ENCODE peak calls at places on chromosomes 3 and 15, in four cellular contexts. D is fibroblast of pulmonary artery, T is pancreas, U is endothelial cell of umbilical vein. X is an unnamed sample.

GRCh38 chr3:64297563-64297962 is 72.3 kb upstream of the PRICKLE2 start:
- DNase-seq in T (no peak), U (no peak), D (no peak), X (no peak)

GRCh38 chr3:26920579-26920978 is 298.0 kb downstream of the LRRC3B start:
- DNase-seq in D (no peak), U (no peak), T (no peak), X (no peak)

GRCh38 chr15:52745326-52746161 is 44.6 kb downstream of the ONECUT1 start:
- DNase-seq in U (no peak), D (no peak), T (no peak), X (no peak)

GRCh38 chr3:126152931-126153694 is 27.3 kb downstream of the ALDH1L1 start:
- DNase-seq in T (no peak), D (no peak), U (no peak), X (no peak)

GRCh38 chr3:46102780-46103130 is 75.5 kb upstream of the XCR1 start:
- DNase-seq in T (no peak), D (no peak), U (no peak), X (no peak)

GRCh38 chr15:42707068-42707467 is 29.9 kb downstream of the CDAN1 start:
- DNase-seq in U (peak), D (peak), T (no peak), X (no peak)

GRCh38 chr3:149342413-149343340 is 9.2 kb upstream of the TM4SF18 start:
- DNase-seq in T (no peak), U (peak), D (peak), X (peak)

GRCh38 chr3:10215578-10216368 is 32.5 kb upstream of the TATDN2 start:
- DNase-seq in T (no peak), U (no peak), D (no peak), X (no peak)

GRCh38 chr3:148962513-148962912 is 28.8 kb upstream of the GYG1 start:
- DNase-seq in U (peak), D (peak), T (no peak), X (peak)

GRCh38 chr3:144746631-144747030 is 775.0 kb downstream of the DIPK2A start:
- DNase-seq in D (peak), U (no peak), T (no peak), X (no peak)

GRCh38 chr15:77966540-77967290 is 110.8 kb downstream of the TBC1D2B start:
- DNase-seq in T (no peak), D (peak), U (peak), X (peak)

GRCh38 chr3:194105292-194105691 is 30.7 kb upstream of the HES1 start:
- DNase-seq in T (no peak), U (no peak), D (no peak), X (no peak)

GRCh38 chr3:131402391-131403039 is 20.9 kb downstream of the NUDT16 start:
- DNase-seq in D (peak), U (peak), T (no peak), X (peak)

GRCh38 chr3:129461461-129462146 is 21.6 kb downstream of the IFT122 start:
- DNase-seq in U (no peak), D (peak), T (no peak), X (peak)

GRCh38 chr3:142213298-142213697 is 12.1 kb downstream of the GK5 start:
- DNase-seq in U (no peak), D (peak), T (no peak), X (no peak)

GRCh38 chr3:127139601-127140500 is 53.1 kb upstream of the PRR23E start:
- DNase-seq in T (no peak), D (no peak), U (no peak), X (no peak)

GRCh38 chr15:77118787-77119410 is 48.0 kb upstream of the TSPAN3 start:
- DNase-seq in T (no peak), U (peak), D (peak), X (peak)

GRCh38 chr3:107421170-107421792 is 44.0 kb downstream of the CCDC54 start:
- DNase-seq in U (peak), D (peak), T (no peak), X (peak)

GRCh38 chr15:90086868-90087268 is 15.4 kb downstream of the IDH2 start:
- DNase-seq in D (peak), T (peak), U (peak), X (peak)

GRCh38 chr3:159711560-159712333 is 276.9 kb upstream of the IL12A start:
- DNase-seq in T (no peak), U (peak), D (peak), X (peak)

DNA sequence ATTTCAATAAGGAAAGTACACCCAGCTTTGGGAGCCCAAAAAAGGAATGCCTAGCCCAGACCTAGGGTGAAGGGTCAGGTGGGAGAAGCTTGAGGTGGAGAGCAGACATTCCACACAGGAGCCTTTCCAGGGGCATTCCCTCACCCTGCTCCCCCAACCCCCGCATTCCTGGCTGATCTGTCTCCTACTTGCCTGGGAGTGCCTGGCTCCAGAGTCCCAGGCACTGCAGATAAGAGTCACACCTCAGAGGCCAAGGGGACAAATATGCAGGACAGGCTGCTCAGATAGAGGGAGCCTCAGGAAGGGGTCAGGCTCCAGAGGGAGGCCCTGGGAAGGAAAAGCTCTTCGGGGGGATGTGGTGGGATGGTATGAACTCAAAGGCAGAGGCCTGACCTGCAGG is 20.8 kb upstream of the HCN4 start:
- DNase-seq in T (no peak), D (no peak), U (no peak), X (no peak)
- TF ChIP-seq CTCF in T (no peak), D (no peak), U (no peak), X (no peak)

GRCh38 chr3:135788978-135789377 is 176.6 kb upstream of the PPP2R3A start:
- DNase-seq in U (no peak), D (no peak), T (no peak), X (no peak)

GRCh38 chr3:135792174-135792573 is 173.4 kb upstream of the PPP2R3A start:
- DNase-seq in T (no peak), U (no peak), D (no peak), X (no peak)
- TF ChIP-seq CTCF in T (no peak), U (no peak), D (no peak), X (peak)

GRCh38 chr3:167346171-167346570 is 33.9 kb downstream of the ZBBX start:
- DNase-seq in T (no peak), U (no peak), D (no peak), X (no peak)

DNA sequence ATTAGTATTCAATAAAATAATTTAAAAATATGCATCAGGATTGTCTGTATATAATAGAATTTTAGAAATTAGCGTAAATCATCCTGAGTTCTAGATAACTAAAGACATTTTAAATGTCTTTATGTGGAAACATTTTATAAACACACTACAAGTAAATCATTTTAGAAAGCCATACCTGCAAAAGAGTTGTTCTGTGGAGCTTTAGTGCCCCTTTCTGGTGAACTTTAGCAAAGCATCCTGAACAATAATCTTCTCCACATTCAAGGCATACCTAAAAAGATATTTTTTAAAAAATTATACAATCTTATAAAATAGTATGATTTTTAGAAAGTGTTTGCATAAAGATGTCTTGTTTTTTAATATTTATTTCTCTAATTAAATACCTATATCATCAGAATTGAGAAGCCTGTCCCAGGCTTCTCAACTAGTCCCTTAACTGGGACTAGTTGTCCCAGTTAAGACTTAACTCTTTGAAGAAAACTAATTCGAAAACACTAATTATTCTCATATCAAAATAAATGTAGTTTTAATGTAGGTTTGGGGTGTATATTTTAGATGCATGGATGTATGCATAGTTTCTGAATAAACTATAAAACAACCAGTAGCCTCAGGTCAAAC is 29.7 kb downstream of the ZBBX start:
- DNase-seq in U (peak), D (peak), T (no peak), X (no peak)
- TF ChIP-seq CTCF in U (no peak), D (peak), T (peak), X (no peak)

DNA sequence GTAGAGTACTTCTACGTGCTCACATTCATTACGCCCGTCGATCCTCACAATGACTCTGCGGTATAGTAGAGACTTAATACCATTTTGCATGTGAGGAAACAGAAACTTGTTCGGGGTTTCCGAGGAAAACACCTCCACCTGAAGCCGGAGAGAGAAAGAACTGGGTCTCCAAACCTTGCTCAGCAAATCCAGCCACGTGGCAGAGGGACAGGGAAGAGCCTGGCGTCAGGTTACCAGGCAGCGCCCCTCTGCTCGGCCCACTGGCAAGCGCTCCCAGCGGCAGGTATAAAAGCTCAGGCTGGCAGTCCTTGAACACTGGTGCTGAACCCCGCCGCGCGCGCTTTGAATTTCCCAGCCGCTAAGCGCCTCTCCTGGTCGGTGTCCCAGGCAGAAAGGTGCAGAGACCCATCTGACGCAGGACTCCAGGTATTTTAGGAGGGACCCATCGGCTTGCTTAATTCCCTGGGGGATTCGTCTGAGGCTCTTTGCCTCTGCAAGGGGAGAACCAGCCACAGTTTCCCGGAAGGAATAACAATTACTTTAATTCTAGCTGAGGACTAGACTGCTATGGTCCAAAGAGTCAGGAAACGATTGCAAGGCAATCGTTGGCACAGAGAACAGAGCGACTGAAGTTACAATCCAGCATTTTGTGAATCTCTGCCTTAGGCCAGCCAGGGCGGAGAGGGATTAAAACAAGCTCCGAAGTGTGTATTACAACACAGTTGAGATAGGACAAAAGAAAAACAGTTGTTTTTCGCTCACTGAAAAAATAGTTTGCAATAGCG is at the start of gene C2CD4A:
- DNase-seq in D (peak), U (peak), T (peak), X (no peak)
- TF ChIP-seq CTCF in D (peak), U (no peak), T (no peak), X (peak)

DNA sequence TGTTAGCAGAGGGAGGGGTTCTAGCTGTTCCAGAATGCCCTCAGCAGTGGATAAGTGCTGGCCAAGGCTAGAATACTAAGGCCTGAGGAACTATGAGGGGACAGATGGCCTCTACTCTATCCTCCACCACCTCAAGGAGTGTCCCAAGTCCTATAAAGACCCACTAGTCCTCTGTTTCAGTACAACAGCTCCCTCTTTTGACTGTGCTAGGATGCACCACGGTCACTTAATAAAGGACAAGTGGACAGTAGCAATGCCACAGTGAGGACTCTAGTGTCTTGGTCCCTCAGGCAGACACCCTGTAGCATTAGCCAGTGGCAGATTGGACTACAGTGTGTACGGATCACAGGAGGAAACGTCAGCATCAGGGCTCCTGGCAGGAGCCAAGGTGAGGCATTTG is 171.8 kb upstream of the PROK2 start:
- DNase-seq in T (no peak), D (no peak), U (no peak), X (peak)
- TF ChIP-seq CTCF in T (no peak), D (no peak), U (no peak), X (no peak)

GRCh38 chr3:31908391-31909097 is 72.5 kb downstream of the OSBPL10 start:
- DNase-seq in T (no peak), U (peak), D (no peak), X (peak)
- TF ChIP-seq CTCF in T (no peak), U (no peak), D (peak), X (peak)

GRCh38 chr15:75732206-75732808 is 19.7 kb upstream of the CSPG4 start:
- DNase-seq in T (peak), D (no peak), U (no peak), X (no peak)
- TF ChIP-seq CTCF in T (no peak), D (no peak), U (no peak), X (no peak)

GRCh38 chr3:47418167-47419082 is 37.6 kb downstream of the PTPN23 start:
- DNase-seq in U (no peak), T (peak), D (no peak), X (no peak)
- TF ChIP-seq CTCF in U (no peak), T (no peak), D (no peak), X (peak)

GRCh38 chr3:38627956-38628355 is 21.5 kb downstream of the SCN5A start:
- DNase-seq in U (peak), T (no peak), D (peak), X (no peak)
- TF ChIP-seq CTCF in U (peak), T (no peak), D (peak), X (peak)

DNA sequence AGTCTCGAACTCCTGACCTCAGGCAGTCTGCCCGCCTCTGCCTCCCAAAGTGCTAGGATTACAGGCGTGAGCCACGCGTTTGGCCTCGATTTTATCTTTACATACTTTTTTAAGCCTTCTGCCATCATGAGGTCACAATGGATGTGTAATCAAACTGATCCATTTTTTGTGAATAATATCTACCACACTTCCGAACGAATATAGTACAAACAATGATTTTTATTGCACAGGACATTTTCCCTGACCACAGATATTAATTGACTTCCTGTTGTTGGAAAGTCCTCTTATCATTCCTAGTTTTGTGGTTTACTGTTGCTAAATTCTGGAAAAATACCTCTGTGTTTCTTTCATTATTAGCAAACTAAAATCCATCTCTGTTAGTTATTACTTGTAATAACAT is 68.9 kb downstream of the MINDY2 start:
- DNase-seq in U (peak), D (peak), T (no peak), X (peak)
- TF ChIP-seq CTCF in U (no peak), D (no peak), T (no peak), X (no peak)

X was measured in HFFc6.